ENCODE peak calls at places on chromosome 22, in nine cellular contexts. A, M, Z, F, U, J, N, X and R are unnamed samples.

GRCh38 chr22:50548913-50549790 is 3.5 kb downstream of the KLHDC7B start:
- DNase-seq in A (peak), M (no peak), Z (no peak), F (no peak), U (no peak), J (no peak), N (no peak), X (no peak), R (no peak)

GRCh38 chr22:22533417-22533816 is 13.3 kb upstream of the ZNF280A start:
- DNase-seq in A (no peak), M (no peak), Z (no peak), F (no peak), U (no peak), J (no peak), N (no peak), X (no peak), R (no peak)

GRCh38 chr22:20128902-20129746 is 2.5 kb upstream of the ZDHHC8 start:
- DNase-seq in A (no peak), M (peak), Z (no peak), F (no peak), U (no peak), J (peak), N (no peak), X (peak), R (no peak)

GRCh38 chr22:24164823-24165379 is 16.4 kb upstream of the SUSD2 start:
- DNase-seq in A (no peak), M (no peak), Z (no peak), F (no peak), U (no peak), J (peak), N (no peak), X (no peak), R (no peak)

GRCh38 chr22:50506611-50507420 is 686 bp downstream of the LMF2 start:
- DNase-seq in A (peak), M (no peak), Z (no peak), F (no peak), U (peak), J (peak), N (no peak), X (no peak), R (no peak)

GRCh38 chr22:44893731-44894080 is 116.1 kb downstream of the PHF21B start:
- DNase-seq in A (no peak), M (no peak), Z (no peak), F (no peak), U (no peak), J (no peak), N (no peak), X (no peak), R (no peak)

GRCh38 chr22:48096846-48097665 is 1334.6 kb downstream of the TBC1D22A start:
- DNase-seq in A (no peak), M (no peak), Z (no peak), F (no peak), U (peak), J (no peak), N (no peak), X (no peak), R (no peak)

GRCh38 chr22:48658871-48659270 is 1168.8 kb downstream of the BRD1 start:
- DNase-seq in A (no peak), M (no peak), Z (no peak), F (no peak), U (no peak), J (no peak), N (no peak), X (no peak), R (no peak)

GRCh38 chr22:31436132-31436531 is 36.7 kb downstream of the DRG1 start:
- DNase-seq in A (no peak), M (no peak), Z (no peak), F (no peak), U (no peak), J (no peak), N (no peak), X (peak), R (peak)

GRCh38 chr22:21761086-21761485 is 25.5 kb upstream of the YPEL1 start:
- DNase-seq in A (no peak), M (no peak), Z (peak), F (no peak), U (no peak), J (peak), N (no peak), X (no peak), R (no peak)

GRCh38 chr22:25206998-25207397 is 7.3 kb downstream of the CRYBB3 start:
- DNase-seq in A (no peak), M (no peak), Z (no peak), F (no peak), U (no peak), J (no peak), N (no peak), X (no peak), R (no peak)

GRCh38 chr22:50531546-50532352 is 1.9 kb upstream of the TYMP start:
- DNase-seq in A (peak), M (peak), Z (no peak), F (no peak), U (peak), J (peak), N (peak), X (peak), R (no peak)

GRCh38 chr22:17982572-17983141 is 41.7 kb downstream of the MICAL3 start:
- DNase-seq in A (no peak), M (no peak), Z (no peak), F (no peak), U (no peak), J (no peak), N (no peak), X (no peak), R (no peak)

GRCh38 chr22:49380095-49380827 is 447.4 kb downstream of the BRD1 start:
- DNase-seq in A (no peak), M (no peak), Z (no peak), F (no peak), U (no peak), J (no peak), N (no peak), X (no peak), R (no peak)

GRCh38 chr22:45268167-45268957 is 16.4 kb upstream of the UPK3A start:
- DNase-seq in A (no peak), M (no peak), Z (no peak), F (no peak), U (peak), J (peak), N (peak), X (peak), R (no peak)

GRCh38 chr22:42878561-42879305 is 21.7 kb upstream of the ARFGAP3 start:
- DNase-seq in A (no peak), M (no peak), Z (no peak), F (no peak), U (no peak), J (no peak), N (no peak), X (no peak), R (no peak)

GRCh38 chr22:42881298-42881697 is 24.2 kb upstream of the ARFGAP3 start:
- DNase-seq in A (no peak), M (no peak), Z (no peak), F (no peak), U (no peak), J (no peak), N (no peak), X (no peak), R (no peak)

GRCh38 chr22:42879371-42880021 is 22.4 kb upstream of the ARFGAP3 start:
- DNase-seq in A (no peak), M (no peak), Z (no peak), F (no peak), U (no peak), J (no peak), N (no peak), X (no peak), R (no peak)

GRCh38 chr22:42881982-42882656 is 25.0 kb upstream of the ARFGAP3 start:
- DNase-seq in A (no peak), M (no peak), Z (no peak), F (no peak), U (no peak), J (no peak), N (peak), X (no peak), R (no peak)

GRCh38 chr22:42880815-42881214 is 23.7 kb upstream of the ARFGAP3 start:
- DNase-seq in A (no peak), M (no peak), Z (no peak), F (no peak), U (no peak), J (no peak), N (no peak), X (no peak), R (no peak)
- TF ChIP-seq CTCF in A (no peak), M (peak), Z (peak), F (no peak), U (no peak), J (peak), N (peak), X (peak), R (peak)

GRCh38 chr22:37549704-37550059 is 10.6 kb upstream of the CDC42EP1 start:
- DNase-seq in A (peak), M (peak), Z (no peak), F (no peak), U (peak), J (peak), N (peak), X (peak), R (no peak)
- TF ChIP-seq CTCF in A (peak), M (peak), Z (peak), F (peak), U (peak), J (peak), N (no peak), X (peak), R (peak)

GRCh38 chr22:30043181-30043580 is 37.1 kb upstream of the HORMAD2 start:
- DNase-seq in A (no peak), M (no peak), Z (no peak), F (no peak), U (no peak), J (no peak), N (no peak), X (no peak), R (no peak)

GRCh38 chr22:30044369-30044768 is 35.9 kb upstream of the HORMAD2 start:
- DNase-seq in A (no peak), M (peak), Z (peak), F (peak), U (no peak), J (peak), N (no peak), X (peak), R (peak)

GRCh38 chr22:30045901-30046715 is 34.2 kb upstream of the HORMAD2 start:
- DNase-seq in A (no peak), M (no peak), Z (no peak), F (no peak), U (no peak), J (no peak), N (no peak), X (no peak), R (no peak)

GRCh38 chr22:30046716-30047363 is 33.4 kb upstream of the HORMAD2 start:
- DNase-seq in A (no peak), M (no peak), Z (no peak), F (no peak), U (no peak), J (no peak), N (no peak), X (no peak), R (no peak)

DNA sequence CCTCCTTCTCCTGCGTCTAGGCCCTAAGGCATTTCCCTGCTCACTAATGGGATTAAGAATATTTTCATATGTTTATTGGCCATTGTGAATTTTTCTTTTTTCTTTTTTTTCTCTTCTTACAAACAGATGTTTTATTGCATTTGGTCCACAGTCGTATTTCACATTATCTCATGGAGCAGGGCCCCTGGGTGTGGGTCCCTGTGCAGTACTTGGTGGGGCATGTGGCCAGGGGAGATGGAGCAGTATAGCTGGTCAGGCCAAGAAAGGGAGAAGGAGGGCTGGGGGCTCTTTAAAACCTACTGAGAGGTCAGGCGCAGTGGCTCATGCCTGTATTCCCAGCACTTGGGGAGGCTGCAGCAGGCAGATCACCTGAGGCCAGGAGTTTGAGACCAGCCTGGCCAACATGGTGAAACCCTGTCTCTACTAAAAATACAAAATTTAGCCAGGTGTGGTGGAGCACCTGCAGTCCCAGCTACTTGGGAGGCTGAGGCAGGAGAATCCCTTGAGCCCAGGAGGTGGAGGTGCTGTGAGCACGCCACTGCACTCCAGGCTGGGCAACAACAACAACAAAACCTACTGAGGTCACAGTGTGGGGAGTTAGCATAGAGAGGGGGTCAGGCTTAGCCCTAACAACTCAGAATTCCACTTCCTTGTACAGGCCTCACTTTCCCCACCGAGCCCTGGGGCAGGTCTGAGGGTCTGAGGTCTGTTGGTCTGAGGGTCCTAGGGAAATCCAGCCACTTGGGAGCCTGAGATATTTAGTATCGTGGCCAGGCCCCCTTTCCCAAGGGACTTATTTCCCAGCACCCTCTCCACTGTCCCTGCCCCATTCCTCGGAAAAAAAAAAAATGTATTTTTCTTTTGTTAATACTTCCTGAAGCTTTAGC is 35.0 kb upstream of the HORMAD2 start:
- DNase-seq in A (no peak), M (no peak), Z (no peak), F (no peak), U (no peak), J (no peak), N (no peak), X (no peak), R (no peak)
- TF ChIP-seq CTCF in A (no peak), M (no peak), Z (no peak), F (no peak), U (no peak), J (no peak), N (no peak), X (no peak), R (no peak)

DNA sequence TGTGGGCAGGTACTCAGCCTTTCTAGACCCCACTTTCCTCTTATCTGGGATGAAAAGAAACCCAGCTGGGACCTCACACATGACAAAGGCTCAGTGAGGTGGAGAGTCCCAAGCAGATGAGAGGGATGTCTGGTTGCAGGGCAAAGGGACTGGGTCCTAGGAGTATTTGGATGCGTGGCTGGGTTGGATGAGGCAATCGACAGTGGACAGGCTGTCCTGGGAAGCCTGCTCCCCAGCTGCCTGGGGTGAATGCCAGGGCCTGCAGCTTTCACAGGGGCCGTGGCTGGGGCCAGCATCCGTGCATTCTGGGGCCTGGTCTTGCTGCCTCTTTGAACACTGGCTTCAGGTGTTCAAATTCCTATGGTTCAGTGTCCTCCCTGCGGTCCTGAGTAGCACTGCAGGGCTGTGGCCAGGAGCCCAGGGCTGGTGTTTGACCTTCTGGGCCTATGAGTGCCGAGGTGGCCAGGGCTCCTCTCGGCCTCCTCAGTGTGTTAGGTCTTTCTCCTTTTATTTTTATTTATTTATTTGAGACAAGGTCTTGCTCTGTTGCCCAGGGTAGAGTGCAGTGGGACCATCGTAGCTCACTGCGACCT is 65.3 kb downstream of the MCM5 start:
- DNase-seq in A (no peak), M (no peak), Z (no peak), F (no peak), U (peak), J (peak), N (peak), X (no peak), R (no peak)
- TF ChIP-seq CTCF in A (no peak), M (no peak), Z (no peak), F (no peak), U (no peak), J (no peak), N (no peak), X (no peak), R (no peak)

GRCh38 chr22:46881373-46882118 is 119.1 kb downstream of the TBC1D22A start:
- DNase-seq in A (no peak), M (peak), Z (no peak), F (no peak), U (no peak), J (peak), N (no peak), X (no peak), R (no peak)

GRCh38 chr22:46883547-46883946 is 121.1 kb downstream of the TBC1D22A start:
- DNase-seq in A (no peak), M (no peak), Z (no peak), F (no peak), U (no peak), J (no peak), N (no peak), X (no peak), R (no peak)

GRCh38 chr22:46887978-46888377 is 125.5 kb downstream of the TBC1D22A start:
- DNase-seq in A (no peak), M (no peak), Z (no peak), F (no peak), U (no peak), J (no peak), N (no peak), X (no peak), R (no peak)

GRCh38 chr22:46879083-46879482 is 116.6 kb downstream of the TBC1D22A start:
- DNase-seq in A (no peak), M (peak), Z (no peak), F (no peak), U (no peak), J (no peak), N (no peak), X (peak), R (no peak)

GRCh38 chr22:46884365-46884764 is 121.9 kb downstream of the TBC1D22A start:
- DNase-seq in A (no peak), M (no peak), Z (no peak), F (no peak), U (no peak), J (no peak), N (no peak), X (no peak), R (no peak)
- TF ChIP-seq CTCF in A (no peak), M (no peak), Z (no peak), F (no peak), U (no peak), J (no peak), N (no peak), X (no peak), R (no peak)

GRCh38 chr22:46833228-46833627 is 70.8 kb downstream of the TBC1D22A start:
- DNase-seq in A (no peak), M (peak), Z (no peak), F (no peak), U (no peak), J (peak), N (no peak), X (peak), R (no peak)
- TF ChIP-seq CTCF in A (no peak), M (peak), Z (peak), F (peak), U (no peak), J (peak), N (no peak), X (peak), R (no peak)

GRCh38 chr22:43476341-43476740 is 64.5 kb downstream of the MPPED1 start:
- DNase-seq in A (no peak), M (no peak), Z (no peak), F (no peak), U (no peak), J (no peak), N (no peak), X (no peak), R (no peak)
- TF ChIP-seq CTCF in A (no peak), M (no peak), Z (no peak), F (no peak), U (no peak), J (no peak), N (no peak), X (no peak), R (no peak)

GRCh38 chr22:29343313-29343805 is 27.9 kb upstream of the RASL10A start:
- DNase-seq in A (peak), M (peak), Z (no peak), F (peak), U (no peak), J (peak), N (no peak), X (peak), R (no peak)

GRCh38 chr22:29342577-29343312 is 27.2 kb upstream of the RASL10A start:
- DNase-seq in A (no peak), M (no peak), Z (no peak), F (no peak), U (no peak), J (no peak), N (no peak), X (no peak), R (no peak)

GRCh38 chr22:29342177-29342576 is 26.7 kb upstream of the RASL10A start:
- DNase-seq in A (no peak), M (no peak), Z (no peak), F (no peak), U (no peak), J (no peak), N (no peak), X (no peak), R (no peak)

GRCh38 chr22:29345932-29346331 is 30.4 kb upstream of the RASL10A start:
- DNase-seq in A (no peak), M (no peak), Z (no peak), F (no peak), U (no peak), J (peak), N (no peak), X (no peak), R (no peak)

GRCh38 chr22:29344137-29344536 is 28.6 kb upstream of the RASL10A start:
- DNase-seq in A (peak), M (peak), Z (no peak), F (peak), U (peak), J (peak), N (peak), X (peak), R (peak)
- TF ChIP-seq CTCF in A (no peak), M (no peak), Z (no peak), F (no peak), U (no peak), J (no peak), N (no peak), X (no peak), R (no peak)

GRCh38 chr22:27991586-27992293 is 72.7 kb upstream of the PITPNB start:
- DNase-seq in A (peak), M (no peak), Z (no peak), F (no peak), U (no peak), J (no peak), N (no peak), X (no peak), R (no peak)

GRCh38 chr22:27990451-27990840 is 71.4 kb upstream of the PITPNB start:
- DNase-seq in A (peak), M (no peak), Z (no peak), F (no peak), U (no peak), J (no peak), N (no peak), X (no peak), R (no peak)

GRCh38 chr22:27992294-27993165 is 73.5 kb upstream of the PITPNB start:
- DNase-seq in A (peak), M (no peak), Z (no peak), F (no peak), U (no peak), J (no peak), N (no peak), X (no peak), R (no peak)

GRCh38 chr22:27989758-27990450 is 70.8 kb upstream of the PITPNB start:
- DNase-seq in A (peak), M (no peak), Z (no peak), F (no peak), U (no peak), J (no peak), N (no peak), X (no peak), R (no peak)

GRCh38 chr22:27990879-27991278 is 71.8 kb upstream of the PITPNB start:
- DNase-seq in A (peak), M (peak), Z (no peak), F (no peak), U (peak), J (peak), N (peak), X (peak), R (no peak)
- TF ChIP-seq CTCF in A (peak), M (peak), Z (peak), F (peak), U (no peak), J (peak), N (peak), X (peak), R (peak)

DNA sequence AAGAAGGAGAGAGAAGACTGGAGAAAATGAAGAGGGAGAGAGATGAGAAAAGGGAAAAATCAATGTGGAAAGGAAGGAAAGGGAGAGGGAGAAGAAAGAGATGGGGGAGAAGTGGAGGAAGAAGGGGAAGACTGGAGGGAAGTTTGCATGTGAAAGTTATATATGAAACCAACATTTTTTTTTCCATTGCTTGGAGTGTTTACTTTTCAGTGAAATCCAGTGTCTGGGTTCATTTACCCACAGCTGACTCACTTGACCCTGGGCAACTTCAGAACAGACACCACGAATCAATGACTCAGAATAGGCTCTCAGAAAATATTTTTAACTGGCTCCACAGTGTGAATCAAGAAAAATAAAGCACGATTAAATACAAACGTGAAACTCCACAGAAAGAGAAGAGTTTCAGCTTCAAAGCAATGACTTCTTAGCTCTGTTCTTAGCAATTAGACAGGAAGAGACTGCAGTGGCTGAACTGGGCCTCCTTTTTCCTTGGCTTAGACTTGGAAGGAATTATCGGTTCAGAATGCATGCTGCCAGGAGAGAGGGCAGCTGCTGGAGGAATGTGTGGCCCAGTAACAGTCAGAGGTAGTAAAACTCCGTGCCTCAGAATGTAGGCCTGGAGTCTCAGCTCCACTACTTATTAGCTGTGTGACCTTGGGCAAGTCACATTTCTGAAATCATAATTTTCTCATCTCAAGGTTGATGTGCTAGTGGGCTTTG is 237.5 kb downstream of the MIAT start:
- DNase-seq in A (no peak), M (peak), Z (peak), F (peak), U (no peak), J (peak), N (no peak), X (peak), R (peak)
- TF ChIP-seq CTCF in A (no peak), M (no peak), Z (no peak), F (no peak), U (no peak), J (no peak), N (no peak), X (no peak), R (no peak)